ENCODE peak calls at places on chromosomes 12 and 14, in eight cellular contexts. E, P, N, Y, A, K, V and R are unnamed samples. For H3K9me3, the result is how much of the 10 kb centered on the place peaks cover.

GRCh38 chr14:69519253-69519661 is 34.7 kb downstream of the PLEKHD1 start:
- DNase-seq in E (no peak), P (no peak), N (no peak), Y (peak), A (no peak), K (no peak), V (no peak), R (no peak)

GRCh38 chr12:122669397-122670070 is 33.6 kb downstream of the HCAR2 start:
- DNase-seq in E (no peak), P (peak), N (no peak), Y (peak), A (peak), K (no peak), V (no peak), R (no peak)

GRCh38 chr14:72615511-72616121 is 278.3 kb downstream of the DPF3 start:
- DNase-seq in E (no peak), P (no peak), N (no peak), Y (peak), A (peak), K (no peak), V (no peak), R (no peak)

GRCh38 chr14:103445783-103446182 is 60.6 kb downstream of the MARK3 start:
- DNase-seq in E (no peak), P (no peak), N (no peak), Y (no peak), A (no peak), K (no peak), V (no peak), R (no peak)

GRCh38 chr12:108634225-108634795 is 616 bp upstream of the SELPLG start:
- DNase-seq in E (no peak), P (peak), N (no peak), Y (no peak), A (no peak), K (peak), V (no peak), R (no peak)

GRCh38 chr14:52951730-52952481 is 1.1 kb upstream of the FERMT2 start:
- DNase-seq in E (no peak), P (peak), N (peak), Y (peak), A (peak), K (no peak), V (peak), R (peak)

GRCh38 chr14:95026851-95027463 is 130.4 kb downstream of the DICER1 start:
- DNase-seq in E (no peak), P (no peak), N (no peak), Y (no peak), A (no peak), K (peak), V (peak), R (no peak)

GRCh38 chr14:24634158-24634557 is at the start of gene GZMB:
- DNase-seq in E (no peak), P (no peak), N (no peak), Y (no peak), A (peak), K (peak), V (no peak), R (no peak)

GRCh38 chr12:57511161-57511560 is 9.2 kb downstream of the DDIT3 start:
- DNase-seq in E (no peak), P (no peak), N (no peak), Y (no peak), A (no peak), K (no peak), V (no peak), R (no peak)

GRCh38 chr14:56120091-56120632 is 2.0 kb downstream of the PELI2 start:
- DNase-seq in E (no peak), P (no peak), N (no peak), Y (peak), A (peak), K (no peak), V (peak), R (no peak)

GRCh38 chr14:103087343-103087835 is 3.4 kb downstream of the LBHD2 start:
- DNase-seq in E (peak), P (no peak), N (no peak), Y (no peak), A (no peak), K (no peak), V (no peak), R (no peak)

GRCh38 chr12:1810201-1810930 is 10.0 kb upstream of the LRTM2 start:
- DNase-seq in E (peak), P (no peak), N (no peak), Y (no peak), A (peak), K (no peak), V (no peak), R (no peak)

GRCh38 chr12:46342562-46343033 is 30.0 kb downstream of the SLC38A2 start:
- DNase-seq in E (no peak), P (peak), N (no peak), Y (no peak), A (peak), K (peak), V (no peak), R (peak)

DNA sequence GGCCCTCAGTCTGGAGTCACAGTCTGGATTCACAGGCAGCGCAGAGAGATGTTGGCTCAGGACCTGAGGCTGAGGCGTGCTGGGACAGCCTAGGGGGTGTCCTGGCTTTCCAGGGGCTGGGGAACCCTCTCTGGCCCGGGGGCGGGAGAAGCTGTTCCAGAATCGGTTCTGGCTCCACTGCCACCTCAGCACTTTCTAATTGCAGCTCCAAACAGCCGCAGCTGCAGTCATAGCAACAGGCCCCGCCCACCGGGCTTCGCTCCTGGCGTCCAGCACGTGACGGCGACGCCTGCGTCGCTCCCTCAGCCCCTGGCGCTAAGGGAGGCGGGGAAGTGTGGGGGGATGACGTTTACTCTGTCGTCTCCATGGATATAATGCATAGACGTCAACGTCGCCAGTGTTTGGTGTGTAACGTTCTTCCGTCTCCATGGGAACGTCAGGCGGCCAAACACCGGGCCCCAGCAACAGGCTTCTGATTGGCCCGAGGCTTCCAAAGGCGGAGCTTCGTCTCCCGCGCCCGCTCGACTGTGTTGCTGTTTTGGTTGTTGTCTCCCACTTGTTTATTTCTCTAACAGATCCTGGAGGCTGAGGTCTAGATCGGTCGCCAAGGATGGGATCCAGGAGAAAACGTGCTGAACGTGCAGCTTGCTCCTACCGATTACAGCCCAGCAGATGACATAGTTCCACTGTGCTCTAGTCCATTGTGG is 19.7 kb upstream of the FOS start:
- DNase-seq in E (peak), P (peak), N (peak), Y (peak), A (peak), K (peak), V (peak), R (peak)
- TF ChIP-seq POLR2A in E (peak), P (no peak), N (peak), Y (peak), A (peak), K (peak), V (peak), R (peak)

GRCh38 chr12:31931796-31932715 is 27.2 kb upstream of the RESF1 start:
- DNase-seq in E (no peak), P (peak), N (no peak), Y (no peak), A (no peak), K (no peak), V (no peak), R (no peak)

GRCh38 chr12:31928246-31929139 is 30.7 kb upstream of the RESF1 start:
- DNase-seq in E (no peak), P (no peak), N (no peak), Y (no peak), A (no peak), K (no peak), V (no peak), R (no peak)

GRCh38 chr12:31929140-31929526 is 30.1 kb upstream of the RESF1 start:
- DNase-seq in E (no peak), P (no peak), N (no peak), Y (no peak), A (no peak), K (no peak), V (no peak), R (no peak)
- H3K9me3 ChIP-seq in E (under half), P (under half), N (under half), Y (under half), A (under half), K (under half), V (under half), R (under half)

GRCh38 chr12:19692566-19692965 is 253.3 kb downstream of the AEBP2 start:
- DNase-seq in E (no peak), P (no peak), N (no peak), Y (no peak), A (no peak), K (no peak), V (no peak), R (no peak)
- TF ChIP-seq POLR2A in E (no peak), P (no peak), N (no peak), Y (no peak), A (no peak), K (no peak), V (no peak), R (no peak)

GRCh38 chr14:99683619-99684355 is at the start of gene CYP46A1:
- DNase-seq in E (peak), P (peak), N (peak), Y (peak), A (peak), K (peak), V (peak), R (peak)

GRCh38 chr14:99687284-99688209 is 3.4 kb downstream of the CYP46A1 start:
- DNase-seq in E (no peak), P (no peak), N (peak), Y (no peak), A (no peak), K (peak), V (peak), R (no peak)

GRCh38 chr14:99686557-99687283 is 2.6 kb downstream of the CYP46A1 start:
- DNase-seq in E (no peak), P (no peak), N (peak), Y (no peak), A (no peak), K (peak), V (peak), R (no peak)

GRCh38 chr14:99684356-99684952 is 356 bp downstream of the CYP46A1 start:
- DNase-seq in E (no peak), P (no peak), N (peak), Y (no peak), A (peak), K (no peak), V (no peak), R (no peak)

DNA sequence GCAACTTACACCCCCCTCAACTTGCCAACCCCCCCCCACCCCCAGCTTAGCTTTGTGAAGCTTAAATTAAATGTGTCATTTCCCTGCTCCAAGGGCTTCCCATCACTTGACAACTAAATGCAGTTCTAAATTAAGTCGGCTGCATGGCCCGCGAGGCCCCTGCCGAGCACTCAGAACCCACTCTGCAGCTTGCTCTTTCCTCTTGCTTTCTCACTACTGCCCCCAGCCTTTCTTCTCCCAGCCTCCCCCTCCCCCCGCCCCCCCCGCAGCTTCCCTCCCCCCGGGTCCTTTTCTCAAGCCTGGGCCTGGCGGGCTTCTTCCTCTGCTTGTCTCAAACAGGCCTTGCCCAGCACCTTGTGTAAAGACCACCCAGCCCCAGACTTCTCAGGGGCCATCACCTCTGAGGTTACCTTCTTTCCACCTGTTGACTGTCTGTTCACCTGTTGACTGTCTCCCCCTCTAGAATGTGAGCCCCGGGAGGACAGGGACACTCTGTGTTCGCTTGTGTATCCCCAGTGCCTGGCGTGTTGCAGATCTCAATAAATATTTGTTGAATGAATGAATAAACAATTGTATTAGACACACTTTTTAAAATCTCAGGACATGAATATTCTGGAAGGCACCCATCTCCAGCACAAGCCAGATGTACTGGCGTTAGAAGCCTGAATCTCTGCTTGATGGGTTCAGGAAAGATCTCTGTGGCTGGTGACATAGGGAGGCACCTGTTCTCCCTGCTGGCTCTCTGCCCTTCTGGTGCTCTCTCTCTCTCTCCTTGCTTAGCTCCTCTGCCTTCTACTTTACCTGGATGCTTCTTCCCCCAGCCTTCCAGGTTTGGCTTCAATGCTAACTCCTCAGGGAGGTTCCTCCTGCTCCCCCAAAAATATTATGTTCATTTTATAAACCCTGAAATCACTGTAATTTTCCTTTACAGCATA is 1.2 kb downstream of the CYP46A1 start:
- DNase-seq in E (no peak), P (no peak), N (no peak), Y (no peak), A (no peak), K (peak), V (peak), R (no peak)
- H3K9me3 ChIP-seq in E (under half), P (under half), N (under half), Y (under half), A (under half), K (under half), V (under half), R (under half)

GRCh38 chr12:94832780-94833760 is 170.4 kb downstream of the NDUFA12 start:
- DNase-seq in E (no peak), P (no peak), N (no peak), Y (peak), A (peak), K (no peak), V (no peak), R (no peak)

GRCh38 chr12:94829552-94829951 is 173.9 kb downstream of the NDUFA12 start:
- DNase-seq in E (no peak), P (no peak), N (no peak), Y (no peak), A (peak), K (no peak), V (no peak), R (no peak)

GRCh38 chr12:94834036-94834625 is 169.4 kb downstream of the NDUFA12 start:
- DNase-seq in E (no peak), P (no peak), N (no peak), Y (no peak), A (no peak), K (no peak), V (no peak), R (no peak)

GRCh38 chr12:94832105-94832504 is 171.4 kb downstream of the NDUFA12 start:
- DNase-seq in E (no peak), P (no peak), N (no peak), Y (no peak), A (no peak), K (no peak), V (no peak), R (no peak)

DNA sequence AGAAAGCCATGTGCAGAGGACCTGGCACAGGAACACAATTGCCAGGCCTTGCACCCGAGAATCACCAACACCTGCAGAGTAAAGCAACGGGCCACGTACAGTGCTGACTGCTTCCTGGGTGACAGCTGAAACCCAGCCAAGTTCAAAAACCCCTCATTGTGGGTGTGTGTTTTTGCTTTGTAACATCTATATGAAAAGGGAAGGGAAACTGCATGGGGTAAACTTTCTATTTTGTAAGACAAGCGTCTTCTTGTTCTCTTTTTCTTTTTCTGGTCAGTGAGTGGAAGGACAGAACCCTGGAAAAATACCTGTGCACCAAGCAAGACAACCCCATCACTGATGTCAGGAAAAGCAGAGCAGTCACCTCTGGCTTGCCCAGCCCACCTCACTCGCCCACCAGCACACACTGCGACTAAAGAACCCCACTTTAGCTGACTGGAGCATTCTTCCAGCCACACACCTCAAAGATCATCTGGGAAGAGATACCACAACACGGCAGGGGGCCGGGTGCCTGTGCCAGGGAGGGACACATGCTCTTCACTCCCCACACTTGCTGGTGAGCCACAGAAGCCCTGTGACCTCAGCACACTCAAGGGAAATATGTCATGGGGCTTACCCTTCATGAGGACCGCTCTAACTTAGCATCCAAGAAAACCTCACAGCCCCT is 172.3 kb downstream of the NDUFA12 start:
- DNase-seq in E (no peak), P (no peak), N (no peak), Y (no peak), A (no peak), K (peak), V (no peak), R (no peak)
- TF ChIP-seq POLR2A in E (no peak), P (no peak), N (no peak), Y (no peak), A (no peak), K (no peak), V (no peak), R (no peak)

GRCh38 chr12:34547276-34547675 is 525.0 kb downstream of the ALG10 start:
- DNase-seq in E (no peak), P (no peak), N (no peak), Y (no peak), A (no peak), K (no peak), V (no peak), R (no peak)
- H3K9me3 ChIP-seq in E (under half), P (under half), N (half or more), Y (under half), A (under half), K (half or more), V (under half), R (under half)

DNA sequence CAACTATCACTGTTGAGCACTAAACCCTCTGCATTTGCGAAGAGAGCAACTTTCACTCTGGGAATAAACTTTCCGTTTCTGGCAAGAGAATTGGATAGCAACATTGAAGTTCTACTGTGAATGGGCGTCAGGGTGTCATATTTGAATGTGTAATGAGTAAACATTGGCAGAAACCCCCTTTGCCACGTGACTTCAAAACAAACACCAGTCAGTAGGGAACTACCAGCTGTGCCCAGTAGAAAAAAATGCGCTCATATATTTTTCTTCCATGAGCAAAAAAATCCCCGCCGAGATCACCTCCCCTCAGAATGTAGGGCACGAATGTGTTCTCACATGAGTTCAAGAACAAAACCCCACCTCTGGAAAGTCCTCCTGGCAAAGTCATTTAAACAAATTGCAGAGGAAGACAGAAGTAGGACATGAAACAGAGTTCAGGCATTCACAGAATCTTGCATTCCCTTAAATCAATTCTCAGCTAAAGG is 80.6 kb downstream of the BTG1 start:
- DNase-seq in E (no peak), P (peak), N (no peak), Y (no peak), A (peak), K (no peak), V (peak), R (peak)
- TF ChIP-seq POLR2A in E (no peak), P (no peak), N (no peak), Y (no peak), A (no peak), K (no peak), V (no peak), R (no peak)

GRCh38 chr12:34335819-34336262 is 313.5 kb downstream of the ALG10 start:
- DNase-seq in E (no peak), P (peak), N (no peak), Y (no peak), A (no peak), K (no peak), V (no peak), R (no peak)

GRCh38 chr12:34336619-34337465 is 314.5 kb downstream of the ALG10 start:
- DNase-seq in E (no peak), P (peak), N (no peak), Y (no peak), A (no peak), K (no peak), V (no peak), R (no peak)

GRCh38 chr12:34334538-34334937 is 312.2 kb downstream of the ALG10 start:
- DNase-seq in E (no peak), P (no peak), N (no peak), Y (no peak), A (no peak), K (no peak), V (no peak), R (no peak)

GRCh38 chr12:34333337-34333736 is 311.0 kb downstream of the ALG10 start:
- DNase-seq in E (no peak), P (no peak), N (no peak), Y (no peak), A (no peak), K (no peak), V (no peak), R (no peak)

GRCh38 chr12:34334953-34335743 is 312.9 kb downstream of the ALG10 start:
- DNase-seq in E (no peak), P (no peak), N (no peak), Y (no peak), A (no peak), K (no peak), V (no peak), R (no peak)
- H3K9me3 ChIP-seq in E (under half), P (under half), N (half or more), Y (under half), A (half or more), K (under half), V (under half), R (under half)